ENCODE peak calls at places on chromosomes 7 and 10, in seven cellular contexts. One of them, this sample, is unnamed.

GRCh38 chr7:10216462-10216861 is 757.2 kb upstream of the PHF14 start:
- DNase-seq in cardiac muscle cell: no peak
- DNase-seq in OCI-LY7: no peak
- DNase-seq in tibial artery: no peak
- DNase-seq in thoracic aorta: no peak
- DNase-seq in lower lobe of right lung: no peak
- DNase-seq in heart right ventricle: no peak
- DNase-seq in this sample: no peak

GRCh38 chr10:66983482-66983818 is 57.6 kb downstream of the LRRTM3 start:
- DNase-seq in heart right ventricle: no peak
- DNase-seq in thoracic aorta: no peak
- DNase-seq in cardiac muscle cell: no peak
- DNase-seq in lower lobe of right lung: no peak
- DNase-seq in OCI-LY7: no peak
- DNase-seq in tibial artery: no peak
- DNase-seq in this sample: no peak

GRCh38 chr7:84412161-84412969 is 217.8 kb upstream of the SEMA3A start:
- DNase-seq in heart right ventricle: no peak
- DNase-seq in cardiac muscle cell: peak; percentile 90
- DNase-seq in tibial artery: no peak
- DNase-seq in OCI-LY7: no peak
- DNase-seq in thoracic aorta: no peak
- DNase-seq in lower lobe of right lung: no peak
- DNase-seq in this sample: no peak

GRCh38 chr7:79730971-79731370 is 277.5 kb upstream of the MAGI2 start:
- DNase-seq in OCI-LY7: no peak
- DNase-seq in cardiac muscle cell: no peak
- DNase-seq in tibial artery: no peak
- DNase-seq in heart right ventricle: no peak
- DNase-seq in lower lobe of right lung: no peak
- DNase-seq in thoracic aorta: no peak
- DNase-seq in this sample: no peak

GRCh38 chr10:119750391-119751230 is 24.8 kb downstream of the INPP5F start:
- DNase-seq in cardiac muscle cell: peak; percentile 89
- DNase-seq in lower lobe of right lung: peak; percentile 56
- DNase-seq in thoracic aorta: peak; percentile 19
- DNase-seq in OCI-LY7: peak; percentile 74
- DNase-seq in tibial artery: peak; percentile 83
- DNase-seq in heart right ventricle: peak; percentile 79
- DNase-seq in this sample: peak; percentile 58

GRCh38 chr7:132697032-132697431 is 120.8 kb upstream of the PLXNA4 start:
- DNase-seq in tibial artery: no peak
- DNase-seq in OCI-LY7: no peak
- DNase-seq in thoracic aorta: no peak
- DNase-seq in lower lobe of right lung: no peak
- DNase-seq in cardiac muscle cell: peak; percentile 7
- DNase-seq in heart right ventricle: no peak
- DNase-seq in this sample: no peak

GRCh38 chr10:132539431-132539839 is 1.8 kb downstream of the INPP5A start:
- DNase-seq in tibial artery: peak; percentile 93
- DNase-seq in lower lobe of right lung: peak; percentile 68
- DNase-seq in OCI-LY7: no peak
- DNase-seq in thoracic aorta: peak; percentile 4
- DNase-seq in heart right ventricle: peak; percentile 39
- DNase-seq in cardiac muscle cell: no peak
- DNase-seq in this sample: peak; percentile 81

GRCh38 chr7:15889501-15889900 is 203.0 kb upstream of the MEOX2 start:
- DNase-seq in cardiac muscle cell: peak; percentile 13
- DNase-seq in lower lobe of right lung: no peak
- DNase-seq in heart right ventricle: peak; percentile 23
- DNase-seq in thoracic aorta: no peak
- DNase-seq in tibial artery: no peak
- DNase-seq in OCI-LY7: no peak
- DNase-seq in this sample: no peak

GRCh38 chr7:134593530-134594392 is 44.9 kb downstream of the AKR1B15 start:
- DNase-seq in OCI-LY7: no peak
- DNase-seq in heart right ventricle: peak; percentile 80
- DNase-seq in lower lobe of right lung: peak; percentile 48
- DNase-seq in thoracic aorta: peak; percentile 44
- DNase-seq in cardiac muscle cell: peak; percentile 94
- DNase-seq in tibial artery: peak; percentile 89
- DNase-seq in this sample: peak; percentile 61

GRCh38 chr10:12332572-12333381 is 16.6 kb upstream of the CAMK1D start:
- DNase-seq in cardiac muscle cell: peak; percentile 16
- DNase-seq in lower lobe of right lung: no peak
- DNase-seq in thoracic aorta: no peak
- DNase-seq in heart right ventricle: no peak
- DNase-seq in OCI-LY7: no peak
- DNase-seq in tibial artery: peak; percentile 71
- DNase-seq in this sample: no peak

GRCh38 chr10:95183132-95183450 is 10.9 kb upstream of the ACSM6 start:
- DNase-seq in OCI-LY7: peak; percentile 32
- DNase-seq in lower lobe of right lung: no peak
- DNase-seq in tibial artery: no peak
- DNase-seq in thoracic aorta: no peak
- DNase-seq in heart right ventricle: no peak
- DNase-seq in cardiac muscle cell: no peak
- DNase-seq in this sample: no peak

GRCh38 chr10:102468683-102469082 is 17.3 kb upstream of the C10orf95 start:
- DNase-seq in lower lobe of right lung: no peak
- DNase-seq in tibial artery: no peak
- DNase-seq in OCI-LY7: no peak
- DNase-seq in cardiac muscle cell: peak; percentile 55
- DNase-seq in heart right ventricle: no peak
- DNase-seq in thoracic aorta: no peak
- DNase-seq in this sample: peak; percentile 53

GRCh38 chr7:28328161-28328560 is 84.2 kb upstream of the CREB5 start:
- DNase-seq in cardiac muscle cell: no peak
- DNase-seq in lower lobe of right lung: no peak
- DNase-seq in tibial artery: no peak
- DNase-seq in heart right ventricle: no peak
- DNase-seq in OCI-LY7: no peak
- DNase-seq in thoracic aorta: no peak
- DNase-seq in this sample: no peak

GRCh38 chr7:102425639-102426267 is 7.6 kb upstream of the ORAI2 start:
- DNase-seq in cardiac muscle cell: no peak
- DNase-seq in lower lobe of right lung: peak; percentile 84
- DNase-seq in OCI-LY7: peak; percentile 94
- DNase-seq in tibial artery: peak; percentile 75
- DNase-seq in heart right ventricle: no peak
- DNase-seq in thoracic aorta: no peak
- DNase-seq in this sample: peak; percentile 39

GRCh38 chr7:36396150-36396549 is 6.5 kb downstream of the ANLN start:
- DNase-seq in tibial artery: no peak
- DNase-seq in thoracic aorta: no peak
- DNase-seq in cardiac muscle cell: no peak
- DNase-seq in lower lobe of right lung: no peak
- DNase-seq in heart right ventricle: no peak
- DNase-seq in OCI-LY7: no peak
- DNase-seq in this sample: no peak

GRCh38 chr7:26097837-26098668 is 53.9 kb upstream of the NFE2L3 start:
- DNase-seq in heart right ventricle: no peak
- DNase-seq in cardiac muscle cell: no peak
- DNase-seq in lower lobe of right lung: no peak
- DNase-seq in tibial artery: no peak
- DNase-seq in thoracic aorta: no peak
- DNase-seq in OCI-LY7: peak; percentile 54
- DNase-seq in this sample: no peak

GRCh38 chr7:42502022-42502421 is 265.0 kb upstream of the GLI3 start:
- DNase-seq in lower lobe of right lung: no peak
- DNase-seq in cardiac muscle cell: peak; percentile 37
- DNase-seq in heart right ventricle: no peak
- DNase-seq in thoracic aorta: no peak
- DNase-seq in OCI-LY7: no peak
- DNase-seq in tibial artery: no peak
- DNase-seq in this sample: no peak

GRCh38 chr10:107442035-107442505 is 277.6 kb upstream of the SORCS1 start:
- DNase-seq in thoracic aorta: no peak
- DNase-seq in OCI-LY7: no peak
- DNase-seq in cardiac muscle cell: peak; percentile 14
- DNase-seq in tibial artery: no peak
- DNase-seq in lower lobe of right lung: no peak
- DNase-seq in heart right ventricle: no peak
- DNase-seq in this sample: no peak

GRCh38 chr7:78125884-78126283 is 327.3 kb downstream of the PHTF2 start:
- DNase-seq in heart right ventricle: no peak
- DNase-seq in thoracic aorta: no peak
- DNase-seq in tibial artery: no peak
- DNase-seq in cardiac muscle cell: no peak
- DNase-seq in OCI-LY7: no peak
- DNase-seq in lower lobe of right lung: no peak
- DNase-seq in this sample: no peak

GRCh38 chr10:111116211-111116610 is 39.4 kb downstream of the ADRA2A start:
- DNase-seq in tibial artery: no peak
- DNase-seq in thoracic aorta: no peak
- DNase-seq in heart right ventricle: no peak
- DNase-seq in cardiac muscle cell: no peak
- DNase-seq in OCI-LY7: no peak
- DNase-seq in lower lobe of right lung: no peak
- DNase-seq in this sample: no peak

GRCh38 chr10:101939718-101940117 is 96.1 kb upstream of the KCNIP2 start:
- DNase-seq in lower lobe of right lung: no peak
- DNase-seq in thoracic aorta: no peak
- DNase-seq in OCI-LY7: no peak
- DNase-seq in heart right ventricle: peak; percentile 16
- DNase-seq in cardiac muscle cell: peak; percentile 19
- DNase-seq in tibial artery: no peak
- DNase-seq in this sample: no peak

GRCh38 chr7:21256310-21256877 is 171.5 kb upstream of the SP4 start:
- DNase-seq in thoracic aorta: no peak
- DNase-seq in tibial artery: no peak
- DNase-seq in lower lobe of right lung: no peak
- DNase-seq in heart right ventricle: no peak
- DNase-seq in OCI-LY7: peak; percentile 45
- DNase-seq in cardiac muscle cell: peak; percentile 57
- DNase-seq in this sample: no peak

GRCh38 chr7:95322874-95323273 is 1.5 kb downstream of the PON1 start:
- DNase-seq in thoracic aorta: no peak
- DNase-seq in lower lobe of right lung: no peak
- DNase-seq in cardiac muscle cell: no peak
- DNase-seq in tibial artery: no peak
- DNase-seq in OCI-LY7: no peak
- DNase-seq in heart right ventricle: no peak
- DNase-seq in this sample: no peak

GRCh38 chr7:102117743-102118142 is 168.9 kb upstream of the SH2B2 start:
- DNase-seq in OCI-LY7: no peak
- DNase-seq in lower lobe of right lung: no peak
- DNase-seq in cardiac muscle cell: peak; percentile 58
- DNase-seq in tibial artery: no peak
- DNase-seq in heart right ventricle: no peak
- DNase-seq in thoracic aorta: no peak
- DNase-seq in this sample: no peak

GRCh38 chr7:132254455-132254854 is 321.8 kb downstream of the PLXNA4 start:
- DNase-seq in lower lobe of right lung: no peak
- DNase-seq in OCI-LY7: no peak
- DNase-seq in cardiac muscle cell: no peak
- DNase-seq in tibial artery: no peak
- DNase-seq in heart right ventricle: no peak
- DNase-seq in thoracic aorta: no peak
- DNase-seq in this sample: no peak

GRCh38 chr10:30282226-30282625 is 66.9 kb downstream of the MTPAP start:
- DNase-seq in thoracic aorta: no peak
- DNase-seq in cardiac muscle cell: peak; percentile 56
- DNase-seq in OCI-LY7: no peak
- DNase-seq in lower lobe of right lung: no peak
- DNase-seq in heart right ventricle: no peak
- DNase-seq in tibial artery: no peak
- DNase-seq in this sample: no peak

GRCh38 chr7:69708857-69709256 is 110.6 kb downstream of the AUTS2 start:
- DNase-seq in lower lobe of right lung: no peak
- DNase-seq in OCI-LY7: no peak
- DNase-seq in cardiac muscle cell: peak; percentile 53
- DNase-seq in heart right ventricle: no peak
- DNase-seq in tibial artery: no peak
- DNase-seq in thoracic aorta: no peak
- DNase-seq in this sample: no peak

GRCh38 chr7:44801890-44802289 is 5.4 kb downstream of the PPIA start:
- DNase-seq in heart right ventricle: no peak
- DNase-seq in OCI-LY7: no peak
- DNase-seq in thoracic aorta: no peak
- DNase-seq in lower lobe of right lung: no peak
- DNase-seq in tibial artery: no peak
- DNase-seq in cardiac muscle cell: peak; percentile 35
- DNase-seq in this sample: no peak
- H3K36me3 ChIP-seq in heart right ventricle: peaks cover 67% of the 10 kb centered on the region
- H3K36me3 ChIP-seq in OCI-LY7: peaks cover 84% of the 10 kb centered on the region
- H3K36me3 ChIP-seq in thoracic aorta: peaks cover 43% of the 10 kb centered on the region
- H3K36me3 ChIP-seq in lower lobe of right lung: peaks cover 68% of the 10 kb centered on the region
- H3K36me3 ChIP-seq in tibial artery: peaks cover 55% of the 10 kb centered on the region
- H3K36me3 ChIP-seq in cardiac muscle cell: peaks cover 37% of the 10 kb centered on the region
- H3K36me3 ChIP-seq in this sample: peaks cover 12% of the 10 kb centered on the region

GRCh38 chr10:37976880-37977203 is 395 bp upstream of the ZNF25 start:
- DNase-seq in lower lobe of right lung: no peak
- DNase-seq in thoracic aorta: no peak
- DNase-seq in heart right ventricle: no peak
- DNase-seq in cardiac muscle cell: no peak
- DNase-seq in tibial artery: no peak
- DNase-seq in OCI-LY7: no peak
- DNase-seq in this sample: no peak
- H3K4me3 ChIP-seq in lower lobe of right lung: peak overlapping the region; percentile 82
- H3K4me3 ChIP-seq in thoracic aorta: peak overlapping the region; percentile 84
- H3K4me3 ChIP-seq in heart right ventricle: peak overlapping the region; percentile 88
- H3K4me3 ChIP-seq in cardiac muscle cell: no peak overlapping the region
- H3K4me3 ChIP-seq in tibial artery: peak overlapping the region; percentile 78
- H3K4me3 ChIP-seq in OCI-LY7: peak overlapping the region; percentile 58
- H3K4me3 ChIP-seq in this sample: peak overlapping the region; percentile 77

DNA sequence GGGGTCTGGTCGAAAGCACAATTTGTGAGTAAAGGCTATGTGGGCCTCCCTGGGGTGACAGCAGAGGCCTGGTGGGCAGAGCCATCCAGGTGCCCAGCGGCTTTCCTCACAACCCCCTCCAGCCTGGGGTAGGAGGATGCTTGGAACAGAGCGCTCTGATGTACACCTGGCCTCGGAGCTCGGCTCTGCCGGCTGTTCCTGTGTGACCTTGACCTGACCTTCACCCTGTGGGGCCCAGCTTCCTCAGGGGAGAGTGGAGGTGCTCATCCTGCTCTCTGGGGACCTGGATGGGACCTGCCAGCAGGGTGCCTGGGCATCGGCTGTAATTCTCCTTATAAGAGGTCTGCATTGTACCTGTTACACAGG is 28.9 kb downstream of the RET start:
- DNase-seq in tibial artery: no peak
- DNase-seq in cardiac muscle cell: no peak
- DNase-seq in lower lobe of right lung: no peak
- DNase-seq in thoracic aorta: no peak
- DNase-seq in heart right ventricle: no peak
- DNase-seq in OCI-LY7: no peak
- DNase-seq in this sample: no peak
- TF ChIP-seq CTCF in tibial artery: no peak
- TF ChIP-seq CTCF in cardiac muscle cell: no peak
- TF ChIP-seq CTCF in lower lobe of right lung: peak; percentile 8
- TF ChIP-seq CTCF in thoracic aorta: no peak
- TF ChIP-seq CTCF in heart right ventricle: no peak
- TF ChIP-seq CTCF in OCI-LY7: peak; percentile 5
- TF ChIP-seq CTCF in this sample: no peak

DNA sequence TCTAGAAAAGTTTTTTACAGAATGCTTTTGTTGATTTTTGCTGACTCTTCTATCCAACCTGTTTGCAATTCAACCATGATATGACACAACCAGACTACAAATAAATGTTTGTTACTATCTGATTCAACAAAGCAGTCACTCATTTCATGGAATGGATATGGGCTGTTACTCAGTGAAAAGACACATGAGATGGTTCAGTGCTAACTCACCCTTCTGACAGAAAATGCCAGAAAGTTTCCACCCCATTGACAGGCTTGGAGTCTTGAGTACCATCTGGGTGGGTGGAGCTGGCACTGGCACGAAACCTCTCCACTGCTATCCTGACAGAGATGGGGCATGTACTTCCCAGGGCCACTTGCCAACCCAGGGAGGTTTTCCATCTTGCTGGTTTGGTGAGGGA is 39.5 kb downstream of the RBM28 start:
- DNase-seq in OCI-LY7: no peak
- DNase-seq in lower lobe of right lung: no peak
- DNase-seq in tibial artery: no peak
- DNase-seq in thoracic aorta: no peak
- DNase-seq in heart right ventricle: no peak
- DNase-seq in cardiac muscle cell: no peak
- DNase-seq in this sample: no peak
- H3K36me3 ChIP-seq in OCI-LY7: peaks cover 61% of the 10 kb centered on the region
- H3K36me3 ChIP-seq in lower lobe of right lung: peaks cover 59% of the 10 kb centered on the region
- H3K36me3 ChIP-seq in tibial artery: peaks cover 46% of the 10 kb centered on the region
- H3K36me3 ChIP-seq in thoracic aorta: peaks cover 14% of the 10 kb centered on the region
- H3K36me3 ChIP-seq in heart right ventricle: peaks cover 50% of the 10 kb centered on the region
- H3K36me3 ChIP-seq in cardiac muscle cell: peaks cover 17% of the 10 kb centered on the region
- H3K36me3 ChIP-seq in this sample: peaks cover 76% of the 10 kb centered on the region